ENCODE peak calls at places on chromosomes 13 and 19, in nine cellular contexts. One of them, this sample, is unnamed.
A peak's percentile ranks its signal among the peaks of the same experiment; 100 is the strongest.

GRCh38 chr19:8499048-8499833 is 3.2 kb downstream of the PRAM1 start:
- DNase-seq in spleen: no peak
- DNase-seq in GM12865: no peak
- DNase-seq in hepatocyte: no peak
- DNase-seq in mammary epithelial cell: no peak
- DNase-seq in adrenal gland: no peak
- DNase-seq in fibroblast of villous mesenchyme: no peak
- DNase-seq in cardiac fibroblast: no peak
- DNase-seq in dorsolateral prefrontal cortex: no peak
- DNase-seq in this sample: no peak

GRCh38 chr19:39341122-39341719 is 1.0 kb upstream of the SAMD4B start:
- DNase-seq in mammary epithelial cell: no peak
- DNase-seq in GM12865: no peak
- DNase-seq in cardiac fibroblast: no peak
- DNase-seq in dorsolateral prefrontal cortex: no peak
- DNase-seq in spleen: peak; percentile 85
- DNase-seq in adrenal gland: peak; percentile 45
- DNase-seq in hepatocyte: peak; percentile 57
- DNase-seq in fibroblast of villous mesenchyme: no peak
- DNase-seq in this sample: no peak

GRCh38 chr13:32911506-32911905 is 104.7 kb upstream of the KL start:
- DNase-seq in hepatocyte: peak; percentile 32
- DNase-seq in spleen: no peak
- DNase-seq in fibroblast of villous mesenchyme: peak; percentile 64
- DNase-seq in dorsolateral prefrontal cortex: no peak
- DNase-seq in adrenal gland: no peak
- DNase-seq in mammary epithelial cell: peak; percentile 51
- DNase-seq in cardiac fibroblast: peak; percentile 50
- DNase-seq in GM12865: peak; percentile 69
- DNase-seq in this sample: peak; percentile 20

GRCh38 chr19:795691-796581 is 1.3 kb upstream of the PTBP1 start:
- DNase-seq in hepatocyte: no peak
- DNase-seq in fibroblast of villous mesenchyme: no peak
- DNase-seq in adrenal gland: peak; percentile 27
- DNase-seq in dorsolateral prefrontal cortex: no peak
- DNase-seq in mammary epithelial cell: no peak
- DNase-seq in cardiac fibroblast: no peak
- DNase-seq in GM12865: no peak
- DNase-seq in spleen: peak; percentile 89
- DNase-seq in this sample: no peak

GRCh38 chr13:49859568-49859967 is 67.1 kb upstream of the KPNA3 start:
- DNase-seq in dorsolateral prefrontal cortex: no peak
- DNase-seq in fibroblast of villous mesenchyme: peak; percentile 73
- DNase-seq in GM12865: no peak
- DNase-seq in cardiac fibroblast: peak; percentile 83
- DNase-seq in mammary epithelial cell: peak; percentile 65
- DNase-seq in spleen: no peak
- DNase-seq in adrenal gland: peak; percentile 93
- DNase-seq in hepatocyte: peak; percentile 34
- DNase-seq in this sample: peak; percentile 70

GRCh38 chr13:28055362-28055761 is 45.0 kb downstream of the FLT3 start:
- DNase-seq in adrenal gland: no peak
- DNase-seq in hepatocyte: no peak
- DNase-seq in dorsolateral prefrontal cortex: no peak
- DNase-seq in fibroblast of villous mesenchyme: no peak
- DNase-seq in GM12865: no peak
- DNase-seq in mammary epithelial cell: no peak
- DNase-seq in spleen: no peak
- DNase-seq in cardiac fibroblast: no peak
- DNase-seq in this sample: no peak

GRCh38 chr19:17510220-17510993 is 1.0 kb upstream of the PGLS start:
- DNase-seq in spleen: peak; percentile 76
- DNase-seq in hepatocyte: no peak
- DNase-seq in GM12865: no peak
- DNase-seq in cardiac fibroblast: peak; percentile 25
- DNase-seq in mammary epithelial cell: no peak
- DNase-seq in fibroblast of villous mesenchyme: peak; percentile 25
- DNase-seq in adrenal gland: no peak
- DNase-seq in dorsolateral prefrontal cortex: no peak
- DNase-seq in this sample: no peak

GRCh38 chr13:33352023-33352422 is 66.5 kb upstream of the STARD13 start:
- DNase-seq in cardiac fibroblast: no peak
- DNase-seq in fibroblast of villous mesenchyme: no peak
- DNase-seq in spleen: no peak
- DNase-seq in dorsolateral prefrontal cortex: no peak
- DNase-seq in GM12865: no peak
- DNase-seq in mammary epithelial cell: no peak
- DNase-seq in adrenal gland: no peak
- DNase-seq in hepatocyte: peak; percentile 19
- DNase-seq in this sample: no peak

GRCh38 chr13:28631792-28632191 is 27.1 kb upstream of the POMP start:
- DNase-seq in hepatocyte: no peak
- DNase-seq in fibroblast of villous mesenchyme: no peak
- DNase-seq in mammary epithelial cell: no peak
- DNase-seq in cardiac fibroblast: no peak
- DNase-seq in spleen: no peak
- DNase-seq in GM12865: no peak
- DNase-seq in adrenal gland: no peak
- DNase-seq in dorsolateral prefrontal cortex: no peak
- DNase-seq in this sample: no peak

GRCh38 chr13:35512271-35512920 is 35.9 kb upstream of the MAB21L1 start:
- DNase-seq in hepatocyte: peak; percentile 38
- DNase-seq in dorsolateral prefrontal cortex: no peak
- DNase-seq in spleen: no peak
- DNase-seq in cardiac fibroblast: peak; percentile 95
- DNase-seq in mammary epithelial cell: peak; percentile 67
- DNase-seq in adrenal gland: peak; percentile 33
- DNase-seq in GM12865: no peak
- DNase-seq in fibroblast of villous mesenchyme: peak; percentile 47
- DNase-seq in this sample: peak; percentile 91

GRCh38 chr19:8611890-8612806 is 1.6 kb upstream of the ADAMTS10 start:
- DNase-seq in spleen: no peak
- DNase-seq in fibroblast of villous mesenchyme: peak; percentile 48
- DNase-seq in dorsolateral prefrontal cortex: no peak
- DNase-seq in mammary epithelial cell: no peak
- DNase-seq in GM12865: no peak
- DNase-seq in cardiac fibroblast: peak; percentile 84
- DNase-seq in hepatocyte: peak; percentile 37
- DNase-seq in adrenal gland: peak; percentile 82
- DNase-seq in this sample: peak; percentile 56

GRCh38 chr19:10831980-10832658 is 3.9 kb downstream of the TMED1 start:
- DNase-seq in dorsolateral prefrontal cortex: no peak
- DNase-seq in cardiac fibroblast: no peak
- DNase-seq in fibroblast of villous mesenchyme: no peak
- DNase-seq in spleen: peak; percentile 72
- DNase-seq in GM12865: no peak
- DNase-seq in hepatocyte: no peak
- DNase-seq in mammary epithelial cell: no peak
- DNase-seq in adrenal gland: no peak
- DNase-seq in this sample: no peak

GRCh38 chr19:55117063-55117635 is 288 bp downstream of the PPP1R12C start:
- DNase-seq in adrenal gland: no peak
- DNase-seq in fibroblast of villous mesenchyme: no peak
- DNase-seq in GM12865: no peak
- DNase-seq in hepatocyte: no peak
- DNase-seq in dorsolateral prefrontal cortex: no peak
- DNase-seq in mammary epithelial cell: no peak
- DNase-seq in spleen: peak; percentile 90
- DNase-seq in cardiac fibroblast: no peak
- DNase-seq in this sample: no peak

GRCh38 chr13:79307866-79308298 is 98.2 kb downstream of the RBM26 start:
- DNase-seq in fibroblast of villous mesenchyme: peak; percentile 33
- DNase-seq in cardiac fibroblast: peak; percentile 16
- DNase-seq in hepatocyte: no peak
- DNase-seq in mammary epithelial cell: peak; percentile 51
- DNase-seq in spleen: no peak
- DNase-seq in adrenal gland: peak; percentile 34
- DNase-seq in GM12865: peak; percentile 41
- DNase-seq in dorsolateral prefrontal cortex: no peak
- DNase-seq in this sample: no peak

GRCh38 chr13:28545583-28546333 is 50.8 kb upstream of the FLT1 start:
- DNase-seq in GM12865: no peak
- DNase-seq in hepatocyte: peak; percentile 63
- DNase-seq in adrenal gland: no peak
- DNase-seq in mammary epithelial cell: no peak
- DNase-seq in fibroblast of villous mesenchyme: no peak
- DNase-seq in dorsolateral prefrontal cortex: no peak
- DNase-seq in cardiac fibroblast: no peak
- DNase-seq in spleen: no peak
- DNase-seq in this sample: no peak

GRCh38 chr19:29315566-29315965 is 102.6 kb upstream of the UQCRFS1 start:
- DNase-seq in cardiac fibroblast: no peak
- DNase-seq in adrenal gland: no peak
- DNase-seq in spleen: no peak
- DNase-seq in mammary epithelial cell: no peak
- DNase-seq in fibroblast of villous mesenchyme: no peak
- DNase-seq in dorsolateral prefrontal cortex: no peak
- DNase-seq in hepatocyte: no peak
- DNase-seq in GM12865: no peak
- DNase-seq in this sample: no peak

GRCh38 chr19:29321116-29321515 is 108.2 kb upstream of the UQCRFS1 start:
- DNase-seq in mammary epithelial cell: no peak
- DNase-seq in hepatocyte: no peak
- DNase-seq in spleen: no peak
- DNase-seq in fibroblast of villous mesenchyme: no peak
- DNase-seq in GM12865: no peak
- DNase-seq in cardiac fibroblast: no peak
- DNase-seq in dorsolateral prefrontal cortex: no peak
- DNase-seq in adrenal gland: no peak
- DNase-seq in this sample: no peak

GRCh38 chr19:29320076-29320475 is 107.1 kb upstream of the UQCRFS1 start:
- DNase-seq in fibroblast of villous mesenchyme: no peak
- DNase-seq in dorsolateral prefrontal cortex: no peak
- DNase-seq in spleen: no peak
- DNase-seq in cardiac fibroblast: no peak
- DNase-seq in adrenal gland: no peak
- DNase-seq in hepatocyte: no peak
- DNase-seq in mammary epithelial cell: no peak
- DNase-seq in GM12865: no peak
- DNase-seq in this sample: no peak

GRCh38 chr19:29320611-29321010 is 107.7 kb upstream of the UQCRFS1 start:
- DNase-seq in hepatocyte: no peak
- DNase-seq in dorsolateral prefrontal cortex: no peak
- DNase-seq in spleen: no peak
- DNase-seq in adrenal gland: no peak
- DNase-seq in GM12865: no peak
- DNase-seq in mammary epithelial cell: no peak
- DNase-seq in fibroblast of villous mesenchyme: no peak
- DNase-seq in cardiac fibroblast: no peak
- DNase-seq in this sample: no peak

DNA sequence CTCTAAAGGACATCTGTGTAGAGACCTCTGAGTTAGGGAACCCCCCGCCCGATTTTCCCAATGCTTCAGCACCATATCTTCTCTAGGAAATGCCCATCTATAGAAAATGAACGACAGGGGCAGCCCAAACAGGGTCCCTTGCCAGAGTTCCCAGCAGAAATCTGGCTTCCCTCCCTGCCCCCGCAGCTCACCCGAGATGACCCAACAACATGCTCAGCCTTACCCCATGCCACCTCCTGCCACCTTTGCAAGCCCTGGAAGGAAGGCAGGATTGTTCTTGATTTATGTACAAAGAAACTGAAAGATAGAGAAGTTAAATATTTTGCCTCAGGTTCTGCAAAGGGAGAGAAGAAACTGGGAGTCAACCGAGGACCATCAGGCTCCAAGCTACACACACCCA is 105.6 kb upstream of the UQCRFS1 start:
- DNase-seq in GM12865: no peak
- DNase-seq in hepatocyte: no peak
- DNase-seq in cardiac fibroblast: no peak
- DNase-seq in adrenal gland: no peak
- DNase-seq in dorsolateral prefrontal cortex: peak; percentile 47
- DNase-seq in fibroblast of villous mesenchyme: no peak
- DNase-seq in mammary epithelial cell: no peak
- DNase-seq in spleen: no peak
- DNase-seq in this sample: no peak
- H3K4me3 ChIP-seq in GM12865: no peak overlapping the region
- H3K4me3 ChIP-seq in hepatocyte: no peak overlapping the region
- H3K4me3 ChIP-seq in cardiac fibroblast: no peak overlapping the region
- H3K4me3 ChIP-seq in adrenal gland: no peak overlapping the region
- H3K4me3 ChIP-seq in dorsolateral prefrontal cortex: no peak overlapping the region
- H3K4me3 ChIP-seq in fibroblast of villous mesenchyme: no peak overlapping the region
- H3K4me3 ChIP-seq in mammary epithelial cell: no peak overlapping the region
- H3K4me3 ChIP-seq in spleen: no peak overlapping the region
- H3K4me3 ChIP-seq in this sample: no peak overlapping the region

GRCh38 chr19:38044267-38045111 is 137.5 kb downstream of the SIPA1L3 start:
- DNase-seq in dorsolateral prefrontal cortex: no peak
- DNase-seq in cardiac fibroblast: peak; percentile 39
- DNase-seq in spleen: no peak
- DNase-seq in hepatocyte: no peak
- DNase-seq in mammary epithelial cell: no peak
- DNase-seq in GM12865: peak; percentile 29
- DNase-seq in adrenal gland: no peak
- DNase-seq in fibroblast of villous mesenchyme: no peak
- DNase-seq in this sample: no peak
- TF ChIP-seq CTCF in dorsolateral prefrontal cortex: no peak
- TF ChIP-seq CTCF in cardiac fibroblast: peak; percentile 5
- TF ChIP-seq CTCF in spleen: no peak
- TF ChIP-seq CTCF in hepatocyte: no peak
- TF ChIP-seq CTCF in mammary epithelial cell: no peak
- TF ChIP-seq CTCF in GM12865: no peak
- TF ChIP-seq CTCF in adrenal gland: no peak
- TF ChIP-seq CTCF in fibroblast of villous mesenchyme: no peak
- TF ChIP-seq CTCF in this sample: peak; percentile 36

GRCh38 chr19:5097959-5098623 is 129.2 kb downstream of the KDM4B start:
- DNase-seq in adrenal gland: no peak
- DNase-seq in fibroblast of villous mesenchyme: no peak
- DNase-seq in dorsolateral prefrontal cortex: no peak
- DNase-seq in mammary epithelial cell: no peak
- DNase-seq in spleen: no peak
- DNase-seq in hepatocyte: no peak
- DNase-seq in GM12865: no peak
- DNase-seq in cardiac fibroblast: no peak
- DNase-seq in this sample: no peak
- H3K4me3 ChIP-seq in adrenal gland: no peak overlapping the region
- H3K4me3 ChIP-seq in fibroblast of villous mesenchyme: no peak overlapping the region
- H3K4me3 ChIP-seq in dorsolateral prefrontal cortex: no peak overlapping the region
- H3K4me3 ChIP-seq in mammary epithelial cell: no peak overlapping the region
- H3K4me3 ChIP-seq in spleen: no peak overlapping the region
- H3K4me3 ChIP-seq in hepatocyte: no peak overlapping the region
- H3K4me3 ChIP-seq in GM12865: no peak overlapping the region
- H3K4me3 ChIP-seq in cardiac fibroblast: no peak overlapping the region
- H3K4me3 ChIP-seq in this sample: no peak overlapping the region

DNA sequence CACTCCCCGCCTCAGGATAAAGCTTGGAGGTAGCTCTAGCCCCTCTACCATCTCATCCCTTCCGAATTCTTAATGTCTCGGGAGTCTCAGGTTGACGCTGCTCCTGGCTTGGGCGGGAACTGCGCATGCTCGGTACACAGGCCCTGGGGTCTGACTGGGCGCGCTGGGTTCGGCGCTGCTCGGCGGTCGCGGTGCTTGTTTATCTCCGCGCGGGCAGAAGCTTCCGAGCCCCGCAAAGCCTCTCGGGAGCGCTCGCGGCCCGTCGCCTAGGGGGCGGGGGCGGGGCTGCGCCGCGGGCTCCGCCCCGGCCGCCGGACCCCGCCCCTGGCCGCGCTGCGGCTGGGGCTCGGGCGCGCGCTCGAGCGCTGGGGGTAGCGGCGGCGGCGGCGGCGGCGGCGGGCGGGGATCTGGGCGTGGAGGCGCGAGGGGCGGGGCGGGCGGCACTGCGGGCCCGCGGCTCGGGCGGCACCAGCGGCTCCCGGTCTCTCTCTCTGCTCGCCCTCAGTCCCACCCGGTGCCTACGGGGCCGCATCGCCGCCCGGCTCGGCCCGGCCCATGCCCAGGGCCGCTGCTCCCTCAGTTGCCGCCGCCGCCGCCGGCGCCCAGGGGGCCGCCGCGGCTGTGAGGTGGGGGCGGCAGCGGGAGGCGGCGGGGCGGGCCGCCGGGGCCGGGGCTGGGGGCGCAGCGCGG is at the start of gene RAP2A:
- DNase-seq in dorsolateral prefrontal cortex: peak; percentile 92
- DNase-seq in hepatocyte: peak; percentile 97
- DNase-seq in mammary epithelial cell: peak; percentile 84
- DNase-seq in GM12865: peak; percentile 96
- DNase-seq in spleen: peak; percentile 98
- DNase-seq in cardiac fibroblast: peak; percentile 97
- DNase-seq in fibroblast of villous mesenchyme: peak; percentile 95
- DNase-seq in adrenal gland: peak; percentile 94
- DNase-seq in this sample: peak; percentile 62
- TF ChIP-seq CTCF in dorsolateral prefrontal cortex: no peak
- TF ChIP-seq CTCF in hepatocyte: peak; percentile 17
- TF ChIP-seq CTCF in mammary epithelial cell: no peak
- TF ChIP-seq CTCF in GM12865: peak; percentile 6
- TF ChIP-seq CTCF in spleen: no peak
- TF ChIP-seq CTCF in cardiac fibroblast: no peak
- TF ChIP-seq CTCF in fibroblast of villous mesenchyme: no peak
- TF ChIP-seq CTCF in adrenal gland: no peak
- TF ChIP-seq CTCF in this sample: no peak